ENCODE peak calls at places on chromosomes 7 and 10, in ten cellular contexts. One of them, this sample, is unnamed.

GRCh38 chr7:142345817-142346216 is 88.0 kb upstream of the PRSS58 start:
- DNase-seq in HFF-Myc: no peak
- DNase-seq in lower leg skin: no peak
- DNase-seq in GM23338: no peak
- DNase-seq in LNCaP clone FGC: no peak
- DNase-seq in AG09309: no peak
- DNase-seq in CD4-positive, alpha-beta T cell: no peak
- DNase-seq in Calu3: no peak
- DNase-seq in suprapubic skin: no peak
- DNase-seq in CD8-positive, alpha-beta T cell: no peak
- DNase-seq in this sample: no peak

GRCh38 chr7:121330053-121330833 is 1.4 kb downstream of the WNT16 start:
- DNase-seq in HFF-Myc: no peak
- DNase-seq in lower leg skin: no peak
- DNase-seq in GM23338: peak
- DNase-seq in LNCaP clone FGC: no peak
- DNase-seq in AG09309: no peak
- DNase-seq in CD4-positive, alpha-beta T cell: no peak
- DNase-seq in Calu3: no peak
- DNase-seq in suprapubic skin: no peak
- DNase-seq in CD8-positive, alpha-beta T cell: no peak
- DNase-seq in this sample: no peak

GRCh38 chr7:139011373-139011772 is 24.5 kb downstream of the ZC3HAV1L start:
- DNase-seq in HFF-Myc: no peak
- DNase-seq in lower leg skin: no peak
- DNase-seq in GM23338: no peak
- DNase-seq in LNCaP clone FGC: no peak
- DNase-seq in AG09309: no peak
- DNase-seq in CD4-positive, alpha-beta T cell: no peak
- DNase-seq in Calu3: no peak
- DNase-seq in suprapubic skin: no peak
- DNase-seq in CD8-positive, alpha-beta T cell: no peak
- DNase-seq in this sample: no peak

GRCh38 chr7:131931368-131931767 is 374.9 kb upstream of the PODXL start:
- DNase-seq in HFF-Myc: no peak
- DNase-seq in lower leg skin: no peak
- DNase-seq in GM23338: no peak
- DNase-seq in LNCaP clone FGC: no peak
- DNase-seq in AG09309: no peak
- DNase-seq in CD4-positive, alpha-beta T cell: no peak
- DNase-seq in Calu3: no peak
- DNase-seq in suprapubic skin: no peak
- DNase-seq in CD8-positive, alpha-beta T cell: no peak
- DNase-seq in this sample: no peak

GRCh38 chr7:150811-151221 is 41.6 kb upstream of the FAM20C start:
- DNase-seq in HFF-Myc: no peak
- DNase-seq in lower leg skin: no peak
- DNase-seq in GM23338: no peak
- DNase-seq in LNCaP clone FGC: no peak
- DNase-seq in AG09309: no peak
- DNase-seq in CD4-positive, alpha-beta T cell: no peak
- DNase-seq in Calu3: no peak
- DNase-seq in suprapubic skin: peak
- DNase-seq in CD8-positive, alpha-beta T cell: no peak
- DNase-seq in this sample: peak

GRCh38 chr7:94562525-94562924 is 52.9 kb downstream of the CASD1 start:
- DNase-seq in HFF-Myc: no peak
- DNase-seq in lower leg skin: no peak
- DNase-seq in GM23338: no peak
- DNase-seq in LNCaP clone FGC: no peak
- DNase-seq in AG09309: no peak
- DNase-seq in CD4-positive, alpha-beta T cell: no peak
- DNase-seq in Calu3: no peak
- DNase-seq in suprapubic skin: no peak
- DNase-seq in CD8-positive, alpha-beta T cell: no peak
- DNase-seq in this sample: no peak

GRCh38 chr10:73413108-73413527 is 740 bp downstream of the ANXA7 start:
- DNase-seq in HFF-Myc: no peak
- DNase-seq in lower leg skin: no peak
- DNase-seq in GM23338: peak
- DNase-seq in LNCaP clone FGC: peak
- DNase-seq in AG09309: no peak
- DNase-seq in CD4-positive, alpha-beta T cell: peak
- DNase-seq in Calu3: peak
- DNase-seq in suprapubic skin: no peak
- DNase-seq in CD8-positive, alpha-beta T cell: no peak
- DNase-seq in this sample: no peak

GRCh38 chr10:86648706-86649426 is 5.5 kb upstream of the OPN4 start:
- DNase-seq in HFF-Myc: peak
- DNase-seq in lower leg skin: peak
- DNase-seq in GM23338: no peak
- DNase-seq in LNCaP clone FGC: peak
- DNase-seq in AG09309: peak
- DNase-seq in CD4-positive, alpha-beta T cell: no peak
- DNase-seq in Calu3: no peak
- DNase-seq in suprapubic skin: peak
- DNase-seq in CD8-positive, alpha-beta T cell: peak
- DNase-seq in this sample: no peak

GRCh38 chr7:30548762-30549344 is 44.2 kb upstream of the GGCT start:
- DNase-seq in HFF-Myc: peak
- DNase-seq in lower leg skin: peak
- DNase-seq in GM23338: peak
- DNase-seq in LNCaP clone FGC: peak
- DNase-seq in AG09309: no peak
- DNase-seq in CD4-positive, alpha-beta T cell: peak
- DNase-seq in Calu3: peak
- DNase-seq in suprapubic skin: no peak
- DNase-seq in CD8-positive, alpha-beta T cell: no peak
- DNase-seq in this sample: no peak

GRCh38 chr7:30546596-30546995 is 42.0 kb upstream of the GGCT start:
- DNase-seq in HFF-Myc: no peak
- DNase-seq in lower leg skin: no peak
- DNase-seq in GM23338: no peak
- DNase-seq in LNCaP clone FGC: no peak
- DNase-seq in AG09309: no peak
- DNase-seq in CD4-positive, alpha-beta T cell: no peak
- DNase-seq in Calu3: no peak
- DNase-seq in suprapubic skin: no peak
- DNase-seq in CD8-positive, alpha-beta T cell: no peak
- DNase-seq in this sample: no peak

GRCh38 chr7:30553141-30553540 is 41.5 kb upstream of the GARS1 start:
- DNase-seq in HFF-Myc: no peak
- DNase-seq in lower leg skin: no peak
- DNase-seq in GM23338: no peak
- DNase-seq in LNCaP clone FGC: no peak
- DNase-seq in AG09309: no peak
- DNase-seq in CD4-positive, alpha-beta T cell: no peak
- DNase-seq in Calu3: no peak
- DNase-seq in suprapubic skin: no peak
- DNase-seq in CD8-positive, alpha-beta T cell: no peak
- DNase-seq in this sample: no peak

GRCh38 chr7:30552330-30552729 is 42.3 kb upstream of the GARS1 start:
- DNase-seq in HFF-Myc: no peak
- DNase-seq in lower leg skin: no peak
- DNase-seq in GM23338: no peak
- DNase-seq in LNCaP clone FGC: no peak
- DNase-seq in AG09309: no peak
- DNase-seq in CD4-positive, alpha-beta T cell: no peak
- DNase-seq in Calu3: no peak
- DNase-seq in suprapubic skin: no peak
- DNase-seq in CD8-positive, alpha-beta T cell: no peak
- DNase-seq in this sample: no peak

GRCh38 chr7:30549933-30550493 is 44.7 kb upstream of the GARS1 start:
- DNase-seq in HFF-Myc: no peak
- DNase-seq in lower leg skin: no peak
- DNase-seq in GM23338: peak
- DNase-seq in LNCaP clone FGC: no peak
- DNase-seq in AG09309: no peak
- DNase-seq in CD4-positive, alpha-beta T cell: no peak
- DNase-seq in Calu3: peak
- DNase-seq in suprapubic skin: no peak
- DNase-seq in CD8-positive, alpha-beta T cell: no peak
- DNase-seq in this sample: peak
- TF ChIP-seq CTCF in HFF-Myc: no peak
- TF ChIP-seq CTCF in lower leg skin: no peak
- TF ChIP-seq CTCF in GM23338: no peak
- TF ChIP-seq CTCF in LNCaP clone FGC: no peak
- TF ChIP-seq CTCF in AG09309: no peak
- TF ChIP-seq CTCF in CD4-positive, alpha-beta T cell: no peak
- TF ChIP-seq CTCF in Calu3: no peak
- TF ChIP-seq CTCF in suprapubic skin: no peak
- TF ChIP-seq CTCF in CD8-positive, alpha-beta T cell: no peak
- TF ChIP-seq CTCF in this sample: no peak

DNA sequence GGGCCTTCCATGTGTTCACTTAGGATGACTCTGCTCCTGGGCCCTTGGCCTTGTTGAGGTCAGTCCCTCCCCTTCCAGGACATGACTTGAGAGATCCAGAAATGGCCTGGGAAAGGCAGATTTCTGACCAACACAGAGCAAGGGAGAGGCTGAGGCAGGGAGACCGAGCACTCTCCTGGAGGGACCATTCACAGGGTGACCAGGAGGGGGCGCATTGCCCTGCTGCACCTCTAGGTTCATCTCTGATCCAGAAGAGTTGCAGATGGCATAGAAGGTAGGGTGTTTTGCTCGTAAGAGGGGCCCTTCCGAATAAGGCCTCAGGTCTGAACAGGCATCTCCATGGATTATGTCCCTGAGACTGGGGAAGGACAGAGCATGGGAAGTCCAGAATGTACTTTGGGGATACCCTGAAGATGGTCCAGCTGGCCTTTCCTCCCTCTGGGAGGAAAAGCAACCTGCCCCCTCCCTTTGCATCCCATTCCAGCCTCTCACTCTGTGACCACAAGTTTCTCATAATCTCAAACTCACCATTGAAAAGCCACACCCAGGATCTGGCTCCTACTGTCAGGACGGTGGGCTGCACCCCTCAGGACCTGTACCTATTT is 6.6 kb downstream of the DMBT1 start:
- DNase-seq in HFF-Myc: no peak
- DNase-seq in lower leg skin: no peak
- DNase-seq in GM23338: peak
- DNase-seq in LNCaP clone FGC: no peak
- DNase-seq in AG09309: no peak
- DNase-seq in CD4-positive, alpha-beta T cell: peak
- DNase-seq in Calu3: peak
- DNase-seq in suprapubic skin: no peak
- DNase-seq in CD8-positive, alpha-beta T cell: no peak
- DNase-seq in this sample: no peak
- TF ChIP-seq CTCF in HFF-Myc: peak
- TF ChIP-seq CTCF in lower leg skin: no peak
- TF ChIP-seq CTCF in GM23338: peak
- TF ChIP-seq CTCF in LNCaP clone FGC: peak
- TF ChIP-seq CTCF in AG09309: peak
- TF ChIP-seq CTCF in CD4-positive, alpha-beta T cell: no peak
- TF ChIP-seq CTCF in Calu3: no peak
- TF ChIP-seq CTCF in suprapubic skin: peak
- TF ChIP-seq CTCF in CD8-positive, alpha-beta T cell: peak
- TF ChIP-seq CTCF in this sample: peak

GRCh38 chr10:118340486-118340885 is 1.6 kb downstream of the FAM204A start:
- DNase-seq in HFF-Myc: no peak
- DNase-seq in lower leg skin: no peak
- DNase-seq in GM23338: no peak
- DNase-seq in LNCaP clone FGC: no peak
- DNase-seq in AG09309: no peak
- DNase-seq in CD4-positive, alpha-beta T cell: no peak
- DNase-seq in Calu3: no peak
- DNase-seq in suprapubic skin: no peak
- DNase-seq in CD8-positive, alpha-beta T cell: no peak
- DNase-seq in this sample: no peak

GRCh38 chr10:118343115-118343514 is 991 bp upstream of the FAM204A start:
- DNase-seq in HFF-Myc: no peak
- DNase-seq in lower leg skin: no peak
- DNase-seq in GM23338: no peak
- DNase-seq in LNCaP clone FGC: no peak
- DNase-seq in AG09309: no peak
- DNase-seq in CD4-positive, alpha-beta T cell: no peak
- DNase-seq in Calu3: no peak
- DNase-seq in suprapubic skin: no peak
- DNase-seq in CD8-positive, alpha-beta T cell: no peak
- DNase-seq in this sample: no peak

GRCh38 chr10:118342638-118343020 is 505 bp upstream of the FAM204A start:
- DNase-seq in HFF-Myc: no peak
- DNase-seq in lower leg skin: no peak
- DNase-seq in GM23338: peak
- DNase-seq in LNCaP clone FGC: no peak
- DNase-seq in AG09309: no peak
- DNase-seq in CD4-positive, alpha-beta T cell: no peak
- DNase-seq in Calu3: no peak
- DNase-seq in suprapubic skin: no peak
- DNase-seq in CD8-positive, alpha-beta T cell: no peak
- DNase-seq in this sample: no peak

GRCh38 chr10:118343549-118343948 is 1.4 kb upstream of the FAM204A start:
- DNase-seq in HFF-Myc: no peak
- DNase-seq in lower leg skin: no peak
- DNase-seq in GM23338: no peak
- DNase-seq in LNCaP clone FGC: no peak
- DNase-seq in AG09309: no peak
- DNase-seq in CD4-positive, alpha-beta T cell: no peak
- DNase-seq in Calu3: no peak
- DNase-seq in suprapubic skin: no peak
- DNase-seq in CD8-positive, alpha-beta T cell: no peak
- DNase-seq in this sample: no peak

DNA sequence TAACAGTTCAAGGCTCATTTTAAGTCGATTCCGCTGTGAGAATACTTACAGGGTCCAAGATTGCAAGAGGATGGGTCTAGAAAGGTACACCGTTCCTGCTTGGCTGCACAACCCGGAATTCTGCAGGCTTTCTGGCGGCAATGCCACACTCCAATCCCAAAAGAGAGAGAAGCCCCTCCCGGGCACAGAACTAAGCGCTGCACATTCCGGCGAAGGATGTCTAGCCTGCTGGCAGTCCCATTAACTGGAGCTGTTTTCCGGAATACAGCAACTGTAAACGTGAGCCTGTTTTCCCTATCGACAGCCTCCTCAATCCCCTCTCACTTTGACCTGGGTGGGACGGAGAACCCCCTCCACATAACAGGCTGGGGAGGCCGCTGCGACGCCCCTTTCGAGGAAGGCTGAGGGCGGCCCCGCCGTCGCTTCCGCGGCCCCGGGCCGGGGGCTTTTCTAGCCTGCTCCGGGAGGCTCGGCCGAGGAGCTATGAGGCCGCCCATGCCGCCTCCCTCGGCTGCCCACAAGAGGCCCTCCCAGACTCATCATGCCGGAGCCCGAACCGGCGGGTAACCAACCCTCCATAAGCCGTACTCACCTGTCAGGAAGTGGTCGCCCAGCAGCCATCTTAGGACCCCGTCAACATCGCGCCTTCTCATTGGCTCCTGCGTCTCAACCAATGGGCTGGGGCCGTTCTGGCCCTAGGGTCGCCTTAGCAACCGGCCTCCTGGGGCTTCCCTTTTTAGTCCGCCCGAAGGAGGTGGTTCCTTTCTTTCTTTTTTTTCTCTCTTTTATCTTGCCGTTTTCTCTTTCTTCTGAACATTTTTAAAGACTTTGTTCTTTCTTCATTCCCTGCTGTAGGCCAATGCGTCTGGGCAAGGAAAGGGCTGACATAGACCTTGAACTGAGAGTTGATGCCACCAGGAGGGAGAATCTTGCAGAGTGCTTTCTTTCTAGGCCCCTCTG is at the start of gene FAM204A:
- DNase-seq in HFF-Myc: peak
- DNase-seq in lower leg skin: peak
- DNase-seq in GM23338: peak
- DNase-seq in LNCaP clone FGC: peak
- DNase-seq in AG09309: peak
- DNase-seq in CD4-positive, alpha-beta T cell: peak
- DNase-seq in Calu3: peak
- DNase-seq in suprapubic skin: peak
- DNase-seq in CD8-positive, alpha-beta T cell: peak
- DNase-seq in this sample: peak
- TF ChIP-seq CTCF in HFF-Myc: no peak
- TF ChIP-seq CTCF in lower leg skin: no peak
- TF ChIP-seq CTCF in GM23338: no peak
- TF ChIP-seq CTCF in LNCaP clone FGC: peak
- TF ChIP-seq CTCF in AG09309: no peak
- TF ChIP-seq CTCF in CD4-positive, alpha-beta T cell: no peak
- TF ChIP-seq CTCF in Calu3: no peak
- TF ChIP-seq CTCF in suprapubic skin: no peak
- TF ChIP-seq CTCF in CD8-positive, alpha-beta T cell: no peak
- TF ChIP-seq CTCF in this sample: no peak

GRCh38 chr7:148108381-148108780 is 482.2 kb upstream of the C7orf33 start:
- DNase-seq in HFF-Myc: no peak
- DNase-seq in lower leg skin: no peak
- DNase-seq in GM23338: no peak
- DNase-seq in LNCaP clone FGC: no peak
- DNase-seq in AG09309: no peak
- DNase-seq in CD4-positive, alpha-beta T cell: no peak
- DNase-seq in Calu3: no peak
- DNase-seq in suprapubic skin: no peak
- DNase-seq in CD8-positive, alpha-beta T cell: no peak
- DNase-seq in this sample: no peak

GRCh38 chr7:148105853-148106252 is 484.7 kb upstream of the C7orf33 start:
- DNase-seq in HFF-Myc: no peak
- DNase-seq in lower leg skin: no peak
- DNase-seq in GM23338: no peak
- DNase-seq in LNCaP clone FGC: no peak
- DNase-seq in AG09309: no peak
- DNase-seq in CD4-positive, alpha-beta T cell: no peak
- DNase-seq in Calu3: no peak
- DNase-seq in suprapubic skin: no peak
- DNase-seq in CD8-positive, alpha-beta T cell: no peak
- DNase-seq in this sample: no peak

GRCh38 chr7:148107741-148108140 is 482.8 kb upstream of the C7orf33 start:
- DNase-seq in HFF-Myc: no peak
- DNase-seq in lower leg skin: no peak
- DNase-seq in GM23338: no peak
- DNase-seq in LNCaP clone FGC: no peak
- DNase-seq in AG09309: no peak
- DNase-seq in CD4-positive, alpha-beta T cell: no peak
- DNase-seq in Calu3: no peak
- DNase-seq in suprapubic skin: no peak
- DNase-seq in CD8-positive, alpha-beta T cell: no peak
- DNase-seq in this sample: no peak

GRCh38 chr7:148114807-148115206 is 475.8 kb upstream of the C7orf33 start:
- DNase-seq in HFF-Myc: no peak
- DNase-seq in lower leg skin: no peak
- DNase-seq in GM23338: no peak
- DNase-seq in LNCaP clone FGC: no peak
- DNase-seq in AG09309: no peak
- DNase-seq in CD4-positive, alpha-beta T cell: no peak
- DNase-seq in Calu3: no peak
- DNase-seq in suprapubic skin: no peak
- DNase-seq in CD8-positive, alpha-beta T cell: no peak
- DNase-seq in this sample: no peak

GRCh38 chr7:148110097-148110868 is 480.3 kb upstream of the C7orf33 start:
- DNase-seq in HFF-Myc: no peak
- DNase-seq in lower leg skin: no peak
- DNase-seq in GM23338: no peak
- DNase-seq in LNCaP clone FGC: peak
- DNase-seq in AG09309: no peak
- DNase-seq in CD4-positive, alpha-beta T cell: no peak
- DNase-seq in Calu3: no peak
- DNase-seq in suprapubic skin: no peak
- DNase-seq in CD8-positive, alpha-beta T cell: no peak
- DNase-seq in this sample: no peak
- TF ChIP-seq CTCF in HFF-Myc: no peak
- TF ChIP-seq CTCF in lower leg skin: no peak
- TF ChIP-seq CTCF in GM23338: peak
- TF ChIP-seq CTCF in LNCaP clone FGC: peak
- TF ChIP-seq CTCF in AG09309: no peak
- TF ChIP-seq CTCF in CD4-positive, alpha-beta T cell: no peak
- TF ChIP-seq CTCF in Calu3: no peak
- TF ChIP-seq CTCF in suprapubic skin: no peak
- TF ChIP-seq CTCF in CD8-positive, alpha-beta T cell: no peak
- TF ChIP-seq CTCF in this sample: no peak